ENCODE peak calls at places on chromosomes 7 and 10, in six cellular contexts. C is T-helper 1 cell, Q is nucleus accumbens, X is germinal center, J is SK-MEL-5, S is T-helper 2 cell. V is an unnamed sample.

GRCh38 chr10:29998142-29998808 is 61.1 kb downstream of the JCAD start:
- DNase-seq in Q (peak), J (peak), S (peak), X (peak), C (peak), V (peak)

GRCh38 chr7:154770962-154771361 is 232.0 kb downstream of the PAXIP1 start:
- DNase-seq in Q (no peak), X (no peak), C (no peak), J (no peak), S (no peak), V (no peak)

GRCh38 chr7:44533301-44534055 is 7.7 kb downstream of the NPC1L1 start:
- DNase-seq in X (no peak), Q (no peak), S (no peak), C (no peak), J (no peak), V (no peak)

GRCh38 chr7:14762552-14762951 is 140.0 kb downstream of the DGKB start:
- DNase-seq in C (no peak), J (no peak), Q (no peak), X (no peak), S (no peak), V (no peak)

GRCh38 chr7:151143261-151144015 is 24.1 kb downstream of the GBX1 start:
- DNase-seq in C (no peak), S (no peak), J (no peak), X (no peak), Q (no peak), V (no peak)

GRCh38 chr10:86329093-86329710 is 37.4 kb downstream of the GRID1 start:
- DNase-seq in Q (no peak), C (no peak), X (no peak), S (no peak), J (no peak), V (no peak)

GRCh38 chr10:124315599-124316270 is 103.0 kb downstream of the OAT start:
- DNase-seq in Q (no peak), X (no peak), S (no peak), J (no peak), C (no peak), V (no peak)

GRCh38 chr7:134565643-134566136 is 16.8 kb downstream of the AKR1B15 start:
- DNase-seq in X (no peak), J (no peak), C (no peak), Q (no peak), S (no peak), V (peak)

GRCh38 chr10:49106451-49106850 is 8.9 kb downstream of the VSTM4 start:
- DNase-seq in S (no peak), X (no peak), C (no peak), Q (peak), J (no peak), V (peak)

GRCh38 chr7:30996883-30997282 is 33.1 kb downstream of the GHRHR start:
- DNase-seq in X (no peak), C (no peak), S (no peak), J (no peak), Q (no peak), V (no peak)

GRCh38 chr7:56092789-56093531 is at the start of gene PHKG1:
- DNase-seq in Q (peak), C (no peak), S (no peak), X (no peak), J (peak), V (peak)

GRCh38 chr7:51123322-51124021 is 193.1 kb downstream of the COBL start:
- DNase-seq in J (peak), X (no peak), S (no peak), C (no peak), Q (peak), V (no peak)

GRCh38 chr7:22633286-22633953 is 93.6 kb upstream of the IL6 start:
- DNase-seq in S (no peak), J (no peak), Q (no peak), C (no peak), X (no peak), V (no peak)

GRCh38 chr10:6052247-6053221 is 9.6 kb downstream of the IL2RA start:
- DNase-seq in X (peak), J (no peak), S (no peak), Q (peak), C (peak), V (no peak)

V was measured in right cardiac atrium.